ENCODE peak calls at places on chromosomes 3 and 15, in ten cellular contexts. W is epithelial cell of esophagus; Q is colonic mucosa; V is pons; U is cardiac muscle cell; R is GM12891; Y is omental fat pad; P is NCI-H1694; E is HuH-7; B is stimulated activated naive CD8-positive, alpha-beta T cell treated with anti-CD3 and anti-CD28 coated beads, Interleukin-15, Interleukin-2, amounts not matched to agents 100 U/mL and 50 U/mL, for 24 hours. H is an unnamed sample.
A peak's percentile ranks its signal among the peaks of the same experiment; 100 is the strongest.

GRCh38 chr3:144415492-144415891 is 443.9 kb downstream of the DIPK2A start:
- DNase-seq in P (no peak), U (no peak), R (peak; percentile 1), E (no peak), V (no peak), Y (no peak), W (no peak), Q (no peak), B (no peak), H (no peak)

GRCh38 chr3:180947761-180948390 is 35.4 kb downstream of the FXR1 start:
- DNase-seq in E (no peak), Q (no peak), U (no peak), Y (no peak), P (no peak), B (no peak), V (no peak), R (no peak), W (no peak), H (no peak)

GRCh38 chr3:30642715-30643361 is 36.4 kb downstream of the TGFBR2 start:
- DNase-seq in E (no peak), Y (no peak), V (no peak), B (no peak), U (no peak), R (no peak), Q (no peak), W (no peak), P (no peak), H (no peak)

GRCh38 chr3:134013280-134013679 is 16.4 kb downstream of the SLCO2A1 start:
- DNase-seq in E (no peak), U (no peak), V (no peak), Q (no peak), Y (no peak), P (no peak), W (no peak), R (no peak), B (no peak), H (no peak)

GRCh38 chr3:154701055-154701454 is 271.1 kb upstream of the GPR149 start:
- DNase-seq in P (no peak), V (no peak), Q (no peak), W (no peak), Y (no peak), U (no peak), E (no peak), R (no peak), B (no peak), H (no peak)

GRCh38 chr3:57059416-57059815 is 1.0 kb upstream of the SPATA12 start:
- DNase-seq in W (peak; percentile 47), E (no peak), U (no peak), P (no peak), Y (no peak), V (no peak), B (no peak), R (no peak), Q (no peak), H (no peak)

GRCh38 chr3:46553154-46553553 is 12.9 kb downstream of the LRRC2 start:
- DNase-seq in V (no peak), Y (no peak), U (no peak), B (no peak), W (no peak), P (no peak), Q (no peak), E (no peak), R (no peak), H (no peak)

GRCh38 chr15:96428742-96429141 is 98.2 kb downstream of the NR2F2 start:
- DNase-seq in Y (no peak), W (peak; percentile 93), E (no peak), U (no peak), B (no peak), R (no peak), P (no peak), Q (no peak), V (no peak), H (no peak)

GRCh38 chr15:39788108-39788507 is 5.5 kb upstream of the FSIP1 start:
- DNase-seq in P (no peak), B (no peak), R (no peak), U (no peak), W (no peak), E (no peak), Y (no peak), V (no peak), Q (no peak), H (no peak)

GRCh38 chr3:6861331-6861988 is 545 bp downstream of the GRM7 start:
- DNase-seq in V (no peak), R (no peak), E (no peak), U (peak; percentile 41), Q (no peak), Y (no peak), B (no peak), W (no peak), P (no peak), H (no peak)

GRCh38 chr15:95972136-95972553 is 358.4 kb upstream of the NR2F2 start:
- DNase-seq in W (peak; percentile 13), Q (no peak), Y (no peak), P (no peak), B (no peak), U (peak; percentile 9), V (peak; percentile 6), R (no peak), E (no peak), H (no peak)

GRCh38 chr3:57856675-57857074 is 100.6 kb downstream of the SLMAP start:
- DNase-seq in U (no peak), W (peak; percentile 9), Q (no peak), V (no peak), P (no peak), B (no peak), Y (no peak), R (no peak), E (no peak), H (no peak)

GRCh38 chr3:51375571-51375970 is 9.5 kb upstream of the MANF start:
- DNase-seq in U (no peak), W (no peak), B (no peak), V (no peak), P (no peak), R (no peak), Y (no peak), Q (no peak), E (no peak), H (peak; percentile 77)

GRCh38 chr15:67980171-67980570 is 73.9 kb upstream of the PIAS1 start:
- DNase-seq in V (no peak), E (no peak), R (no peak), Y (no peak), W (no peak), P (no peak), U (no peak), Q (no peak), B (no peak), H (no peak)

GRCh38 chr15:25711691-25712090 is 151.4 kb downstream of the ATP10A start:
- DNase-seq in W (no peak), U (no peak), Q (no peak), V (no peak), B (no peak), Y (no peak), P (no peak), E (no peak), R (no peak), H (no peak)

GRCh38 chr3:111885578-111885977 is 26.5 kb downstream of the PHLDB2 start:
- DNase-seq in P (no peak), Y (no peak), V (no peak), R (no peak), E (no peak), U (no peak), Q (no peak), B (no peak), W (no peak), H (no peak)

GRCh38 chr3:32436816-32437189 is 45.1 kb downstream of the CMTM7 start:
- DNase-seq in U (no peak), B (no peak), W (no peak), R (no peak), V (no peak), E (no peak), Q (no peak), P (no peak), Y (no peak), H (no peak)

GRCh38 chr15:69424748-69425413 is 10.7 kb downstream of the KIF23 start:
- DNase-seq in W (peak; percentile 34), P (no peak), B (no peak), Q (no peak), V (no peak), R (no peak), U (no peak), Y (no peak), E (no peak), H (no peak)

GRCh38 chr3:49470714-49471420 is 800 bp downstream of the DAG1 start:
- DNase-seq in U (no peak), P (no peak), R (no peak), V (peak; percentile 26), E (no peak), W (peak; percentile 27), Q (no peak), B (no peak), Y (no peak), H (no peak)